ENCODE peak calls at places on chromosomes 16 and 17, in five cellular contexts. P is Panc1, Y is stomach, W is breast epithelium, N is HCT116. T is an unnamed sample.

GRCh38 chr17:40026816-40027613 is 11.8 kb downstream of the CSF3 start:
- DNase-seq in P (peak; percentile 47), Y (peak; percentile 86), N (peak; percentile 50), W (peak; percentile 78), T (no peak)

GRCh38 chr17:34703533-34703932 is 124.2 kb downstream of the TMEM132E start:
- DNase-seq in Y (no peak), N (no peak), P (no peak), W (no peak), T (peak; percentile 34)

GRCh38 chr17:66724581-66725341 is 110.2 kb upstream of the CACNG5 start:
- DNase-seq in Y (peak; percentile 33), W (no peak), P (no peak), N (no peak), T (no peak)

GRCh38 chr17:72516772-72517399 is 396.1 kb downstream of the SOX9 start:
- DNase-seq in Y (no peak), P (no peak), W (no peak), N (no peak), T (no peak)

GRCh38 chr17:75878174-75878998 is at the start of gene TRIM47:
- DNase-seq in P (no peak), N (no peak), Y (peak; percentile 68), W (peak; percentile 59), T (no peak)

GRCh38 chr17:78875738-78876597 is 27.0 kb downstream of the CEP295NL start:
- DNase-seq in N (no peak), P (no peak), Y (no peak), W (no peak), T (no peak)

GRCh38 chr16:71311553-71312158 is 22.5 kb upstream of the CMTR2 start:
- DNase-seq in P (peak; percentile 12), Y (no peak), N (no peak), W (no peak), T (no peak)

GRCh38 chr17:68853439-68853838 is 101.8 kb downstream of the ABCA8 start:
- DNase-seq in N (no peak), W (no peak), Y (no peak), P (no peak), T (no peak)

GRCh38 chr17:42653179-42654124 is 5.6 kb upstream of the TUBG2 start:
- DNase-seq in Y (no peak), P (no peak), N (no peak), W (no peak), T (peak; percentile 63)

GRCh38 chr16:1212616-1213194 is 12.4 kb downstream of the TPSG1 start:
- DNase-seq in W (no peak), P (no peak), N (no peak), Y (no peak), T (no peak)

GRCh38 chr16:58843675-58844074 is 109.6 kb upstream of the GOT2 start:
- DNase-seq in P (peak; percentile 4), N (peak; percentile 3), Y (no peak), W (no peak), T (no peak)

GRCh38 chr17:57463103-57463885 is 207.0 kb downstream of the MSI2 start:
- DNase-seq in P (no peak), W (no peak), Y (no peak), N (no peak), T (no peak)

GRCh38 chr16:6797223-6797622 is 535.4 kb upstream of the RBFOX1 start:
- DNase-seq in P (no peak), Y (no peak), W (no peak), N (no peak), T (no peak)

GRCh38 chr17:61126476-61127240 is 273.0 kb upstream of the TBX2 start:
- DNase-seq in P (no peak), W (no peak), N (no peak), Y (no peak), T (no peak)

GRCh38 chr16:65024649-65025243 is 97.1 kb downstream of the CDH11 start:
- DNase-seq in N (no peak), W (no peak), P (no peak), Y (no peak), T (no peak)

GRCh38 chr16:1992475-1993292 is 2.9 kb downstream of the SYNGR3 start:
- DNase-seq in N (no peak), P (no peak), W (no peak), Y (no peak), T (no peak)

GRCh38 chr17:12566281-12567002 is 99.2 kb upstream of the MYOCD start:
- DNase-seq in Y (no peak), W (no peak), P (no peak), N (no peak), T (no peak)

GRCh38 chr16:693364-693763 is 3.2 kb upstream of the WDR24 start:
- DNase-seq in N (no peak), W (no peak), Y (no peak), P (no peak), T (no peak)

GRCh38 chr17:49951362-49952080 is 17.5 kb upstream of the DLX4 start:
- DNase-seq in N (no peak), W (no peak), Y (no peak), P (no peak), T (no peak)

GRCh38 chr17:30780343-30780742 is 44.1 kb downstream of the CRLF3 start:
- DNase-seq in Y (no peak), P (no peak), W (no peak), N (no peak), T (no peak)

GRCh38 chr17:5226940-5227878 is 7.5 kb downstream of the SCIMP start:
- DNase-seq in Y (no peak), P (no peak), N (no peak), W (no peak), T (no peak)

GRCh38 chr17:12789976-12790805 is 893 bp downstream of the ARHGAP44 start:
- DNase-seq in Y (peak; percentile 27), P (no peak), W (no peak), N (no peak), T (no peak)

GRCh38 chr16:27725271-27726010 is 175.5 kb downstream of the KATNIP start:
- DNase-seq in N (no peak), P (no peak), W (no peak), Y (no peak), T (no peak)

GRCh38 chr17:36755586-36755985 is 154.2 kb downstream of the MRM1 start:
- DNase-seq in N (peak; percentile 57), Y (no peak), P (no peak), W (no peak), T (no peak)

GRCh38 chr16:17467923-17468540 is 2.7 kb downstream of the XYLT1 start:
- DNase-seq in Y (peak; percentile 67), P (no peak), W (peak; percentile 48), N (no peak), T (no peak)

GRCh38 chr17:59844884-59845594 is 47.7 kb downstream of the TUBD1 start:
- DNase-seq in P (no peak), W (no peak), N (no peak), Y (no peak), T (no peak)

GRCh38 chr16:67750466-67750865 is 31.4 kb upstream of the GFOD2 start:
- DNase-seq in Y (no peak), P (no peak), N (no peak), W (no peak), T (no peak)

GRCh38 chr16:67752641-67753040 is 33.5 kb upstream of the GFOD2 start:
- DNase-seq in W (no peak), Y (no peak), N (no peak), P (no peak), T (no peak)

GRCh38 chr16:67748791-67749282 is 29.7 kb upstream of the GFOD2 start:
- DNase-seq in P (no peak), N (no peak), Y (no peak), W (no peak), T (no peak)

DNA sequence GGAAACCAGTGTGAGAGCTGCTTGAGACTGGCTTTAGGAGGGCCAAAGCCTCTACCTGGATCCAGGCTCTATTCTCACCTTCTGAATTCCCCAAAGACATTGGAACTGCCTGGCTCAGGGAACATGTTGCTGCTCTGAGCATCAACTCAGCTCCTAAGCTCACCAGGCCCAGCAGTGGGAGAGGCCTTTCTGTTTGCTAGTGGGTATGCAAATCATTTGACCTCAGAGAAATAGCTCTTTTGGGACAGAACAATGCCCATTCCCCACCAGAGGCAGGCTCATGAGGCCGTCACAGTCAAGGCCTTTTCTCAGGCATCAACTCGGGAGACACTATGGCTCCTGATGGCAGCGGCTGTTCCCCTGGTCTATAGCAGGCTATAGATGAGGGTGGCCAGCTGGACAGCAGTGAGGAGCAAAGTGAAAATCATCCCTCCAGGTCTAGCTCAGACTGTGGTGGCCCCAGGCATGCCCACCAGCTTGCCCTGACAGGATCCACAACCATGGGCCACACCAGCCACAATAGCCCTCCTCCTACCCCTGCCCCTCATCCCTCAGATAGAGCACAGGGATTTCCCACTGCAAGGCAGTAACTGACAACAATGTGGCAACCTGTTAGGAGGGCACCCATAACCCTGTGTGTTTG is 30.4 kb upstream of the GFOD2 start:
- DNase-seq in P (no peak), N (no peak), Y (no peak), W (no peak), T (no peak)
- TF ChIP-seq POLR2AphosphoS5 in P (no peak), N (no peak), Y (no peak), W (no peak), T (no peak)

GRCh38 chr17:74775409-74776043 is 619 bp downstream of the NAT9 start:
- DNase-seq in P (no peak), W (no peak), Y (no peak), N (no peak), T (no peak)
- TF ChIP-seq POLR2AphosphoS5 in P (no peak), W (no peak), Y (no peak), N (no peak), T (no peak)

DNA sequence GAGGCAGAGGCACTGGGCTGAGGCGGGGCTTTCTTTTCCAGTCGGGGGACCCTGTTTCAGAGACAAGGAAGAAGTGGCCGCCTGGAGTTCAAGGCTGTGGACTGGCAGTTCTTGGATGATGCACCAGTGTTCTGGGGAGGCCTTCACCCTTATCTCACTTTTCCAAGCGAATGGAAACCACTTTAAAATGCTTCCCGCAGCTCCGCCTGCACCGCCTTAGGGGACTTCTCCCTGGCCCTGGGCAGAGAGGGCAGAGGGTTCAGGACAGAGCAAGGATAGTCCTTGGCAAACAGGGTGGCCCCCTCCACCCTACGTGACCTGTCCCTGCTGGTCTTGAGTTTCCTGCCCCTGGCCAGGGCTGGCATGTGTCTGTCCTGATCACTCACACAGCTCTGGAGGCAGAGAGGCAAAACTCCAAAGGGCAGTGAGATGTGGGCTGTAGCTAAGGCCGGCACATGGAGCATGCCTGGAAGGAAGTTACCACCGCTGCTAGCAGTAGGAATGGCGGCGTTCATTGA is 20.6 kb downstream of the RTN4RL1 start:
- DNase-seq in Y (no peak), N (no peak), W (no peak), P (no peak), T (no peak)
- TF ChIP-seq POLR2AphosphoS5 in Y (no peak), N (no peak), W (no peak), P (no peak), T (no peak)

GRCh38 chr16:74661064-74661463 is 5.6 kb downstream of the RFWD3 start:
- DNase-seq in N (no peak), P (no peak), Y (no peak), W (no peak), T (no peak)
- TF ChIP-seq POLR2AphosphoS5 in N (no peak), P (no peak), Y (no peak), W (no peak), T (no peak)

GRCh38 chr16:66414891-66415290 is 12.2 kb upstream of the BEAN1 start:
- DNase-seq in P (no peak), N (no peak), Y (no peak), W (no peak), T (no peak)
- TF ChIP-seq POLR2AphosphoS5 in P (no peak), N (no peak), Y (no peak), W (no peak), T (no peak)